ENCODE peak calls at places on chromosomes 7 and 10, in ten cellular contexts. P is C1 segment of cervical spinal cord; E is AG08395; W is neural crest cell; R is occipital lobe; S is NCI-H446 treated with DMSO at 0.1 percent for 48 hours; Z is activated CD8-positive, alpha-beta memory T cell treated with anti-CD3 and anti-CD28 coated beads for 4 hours; Q is fibroblast of pulmonary artery; V is cardiac fibroblast; L is HEK293T. J is an unnamed sample.

GRCh38 chr7:23759556-23760391 is 49.8 kb downstream of the STK31 start:
- DNase-seq in R (no peak), S (no peak), L (no peak), Q (peak), W (no peak), P (no peak), V (peak), Z (no peak), E (no peak), J (peak)

GRCh38 chr7:97845622-97846203 is 26.5 kb downstream of the ASNS start:
- DNase-seq in S (no peak), W (peak), Q (peak), R (no peak), P (no peak), Z (no peak), V (peak), L (no peak), E (peak), J (no peak)

GRCh38 chr10:4240641-4241197 is 455.7 kb upstream of the KLF6 start:
- DNase-seq in Z (no peak), Q (peak), L (no peak), W (no peak), P (no peak), R (no peak), S (no peak), V (peak), E (peak), J (no peak)

GRCh38 chr7:158683541-158683940 is 21.1 kb downstream of the NCAPG2 start:
- DNase-seq in Q (peak), S (no peak), P (no peak), V (peak), E (no peak), R (no peak), L (no peak), W (no peak), Z (no peak), J (no peak)

GRCh38 chr7:118995395-118995794 is 770.9 kb downstream of the ANKRD7 start:
- DNase-seq in E (no peak), R (no peak), V (no peak), Z (no peak), W (no peak), Q (no peak), L (no peak), P (no peak), S (no peak), J (no peak)

GRCh38 chr10:123236122-123236521 is 81.9 kb downstream of the BUB3 start:
- DNase-seq in Z (no peak), W (no peak), E (no peak), L (peak), V (no peak), Q (peak), S (no peak), R (no peak), P (no peak), J (no peak)

GRCh38 chr7:137527634-137528033 is 184.1 kb upstream of the PTN start:
- DNase-seq in Z (no peak), E (no peak), P (no peak), L (no peak), V (no peak), R (no peak), W (no peak), S (no peak), Q (no peak), J (no peak)

GRCh38 chr7:28358423-28358868 is 53.9 kb upstream of the CREB5 start:
- DNase-seq in R (no peak), W (no peak), L (no peak), Z (no peak), P (no peak), E (peak), S (no peak), V (peak), Q (peak), J (peak)

GRCh38 chr7:77644774-77645173 is 51.5 kb upstream of the RSBN1L start:
- DNase-seq in Z (no peak), L (no peak), R (no peak), Q (no peak), P (no peak), S (no peak), V (no peak), W (no peak), E (no peak), J (no peak)